ENCODE peak calls at places on chromosomes 3 and 15, in seven cellular contexts. D, I, E, X, K, Y and O are unnamed samples.

GRCh38 chr3:129614927-129615363 is 8.5 kb upstream of the PLXND1 start:
- DNase-seq in D (no peak), I (peak), E (no peak), X (no peak), K (no peak), Y (no peak), O (no peak)

GRCh38 chr15:47691896-47692295 is 25.4 kb upstream of the SEMA6D start:
- DNase-seq in D (no peak), I (no peak), E (no peak), X (no peak), K (no peak), Y (no peak), O (no peak)

GRCh38 chr15:85711590-85712192 is 83.0 kb downstream of the KLHL25 start:
- DNase-seq in D (no peak), I (no peak), E (no peak), X (no peak), K (no peak), Y (no peak), O (no peak)

GRCh38 chr3:169497567-169498257 is 165.8 kb downstream of the MECOM start:
- DNase-seq in D (no peak), I (no peak), E (no peak), X (no peak), K (no peak), Y (no peak), O (no peak)

GRCh38 chr3:139310474-139310933 is 33.3 kb upstream of the MRPS22 start:
- DNase-seq in D (no peak), I (no peak), E (no peak), X (no peak), K (no peak), Y (no peak), O (no peak)

GRCh38 chr3:194773216-194773615 is 87.5 kb downstream of the FAM43A start:
- DNase-seq in D (no peak), I (no peak), E (no peak), X (no peak), K (no peak), Y (no peak), O (no peak)

GRCh38 chr3:57079221-57079831 is 18.9 kb downstream of the SPATA12 start:
- DNase-seq in D (peak), I (peak), E (peak), X (no peak), K (no peak), Y (peak), O (peak)

GRCh38 chr3:153669527-153669926 is 451.7 kb upstream of the ARHGEF26 start:
- DNase-seq in D (no peak), I (no peak), E (no peak), X (no peak), K (no peak), Y (no peak), O (no peak)

GRCh38 chr15:69782809-69783208 is 314.9 kb downstream of the TLE3 start:
- DNase-seq in D (no peak), I (no peak), E (peak), X (no peak), K (no peak), Y (no peak), O (no peak)

GRCh38 chr3:37814547-37814946 is 47.1 kb upstream of the CTDSPL start:
- DNase-seq in D (no peak), I (no peak), E (no peak), X (no peak), K (no peak), Y (peak), O (no peak)

GRCh38 chr3:109334572-109334971 is 2.8 kb downstream of the DPPA4 start:
- DNase-seq in D (no peak), I (no peak), E (no peak), X (no peak), K (no peak), Y (no peak), O (no peak)

GRCh38 chr3:109328202-109328601 is 9.1 kb downstream of the DPPA4 start:
- DNase-seq in D (no peak), I (no peak), E (no peak), X (no peak), K (no peak), Y (no peak), O (no peak)

GRCh38 chr3:109336272-109336957 is 931 bp downstream of the DPPA4 start:
- DNase-seq in D (no peak), I (no peak), E (no peak), X (no peak), K (no peak), Y (no peak), O (no peak)

GRCh38 chr3:109330405-109330804 is 6.9 kb downstream of the DPPA4 start:
- DNase-seq in D (no peak), I (no peak), E (no peak), X (no peak), K (no peak), Y (no peak), O (no peak)

GRCh38 chr3:109331692-109332091 is 5.7 kb downstream of the DPPA4 start:
- DNase-seq in D (no peak), I (no peak), E (no peak), X (no peak), K (no peak), Y (no peak), O (no peak)
- TF ChIP-seq POLR2AphosphoS5 in D (no peak), I (no peak), E (no peak), X (no peak), K (no peak), Y (no peak), O (no peak)

GRCh38 chr3:72162649-72163184 is 377.8 kb upstream of the PROK2 start:
- DNase-seq in D (no peak), I (no peak), E (no peak), X (no peak), K (no peak), Y (no peak), O (no peak)

GRCh38 chr3:72160351-72160750 is 375.4 kb upstream of the PROK2 start:
- DNase-seq in D (no peak), I (no peak), E (no peak), X (no peak), K (no peak), Y (no peak), O (no peak)

GRCh38 chr3:72159487-72159886 is 374.5 kb upstream of the PROK2 start:
- DNase-seq in D (no peak), I (no peak), E (no peak), X (no peak), K (no peak), Y (no peak), O (no peak)

GRCh38 chr3:72163809-72164634 is 379.1 kb upstream of the PROK2 start:
- DNase-seq in D (peak), I (peak), E (no peak), X (peak), K (no peak), Y (no peak), O (peak)

DNA sequence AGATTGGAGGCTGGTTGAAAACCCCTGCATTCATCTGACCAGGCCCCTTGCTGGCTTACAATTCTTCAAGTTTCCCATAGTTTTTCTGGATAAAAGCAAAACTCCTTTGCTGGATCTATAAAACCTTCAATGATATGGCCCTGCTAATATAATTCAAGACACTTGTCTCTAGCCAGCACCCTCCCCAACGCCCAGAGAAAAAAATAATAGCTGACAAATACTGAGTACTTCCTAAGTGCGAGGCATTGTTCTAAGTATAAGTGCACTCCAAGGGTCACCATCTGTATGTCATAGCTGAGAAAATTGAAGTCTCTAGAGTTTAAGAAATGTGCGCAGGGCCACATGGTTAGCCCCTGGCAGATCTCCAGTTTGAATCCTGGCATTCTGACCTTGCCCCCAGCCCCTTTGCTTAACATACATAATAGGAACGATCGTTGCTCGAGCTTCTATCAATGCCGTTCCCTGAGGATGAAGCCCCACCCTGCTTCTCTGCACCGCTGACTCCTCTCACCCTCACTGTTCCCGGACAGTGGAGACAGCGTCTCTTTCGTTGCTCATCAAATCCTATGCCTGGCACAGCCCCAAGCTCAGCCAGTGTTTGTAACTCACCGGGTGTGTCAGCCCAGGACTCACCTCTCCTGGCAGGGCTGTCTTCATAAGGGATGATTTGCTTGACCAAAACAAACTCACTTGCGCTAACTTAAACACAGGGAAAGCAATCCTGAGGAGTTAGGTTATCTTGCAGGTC is 377.1 kb upstream of the PROK2 start:
- DNase-seq in D (no peak), I (no peak), E (no peak), X (no peak), K (no peak), Y (no peak), O (no peak)
- TF ChIP-seq TAF1 in D (no peak), I (no peak), E (no peak), X (no peak), K (no peak), Y (no peak), O (no peak)

GRCh38 chr3:50441818-50442217 is 61.6 kb downstream of the CACNA2D2 start:
- DNase-seq in D (no peak), I (no peak), E (no peak), X (no peak), K (no peak), Y (no peak), O (no peak)

GRCh38 chr3:50445919-50446318 is 57.5 kb downstream of the CACNA2D2 start:
- DNase-seq in D (no peak), I (no peak), E (peak), X (no peak), K (no peak), Y (no peak), O (no peak)

GRCh38 chr3:50444782-50445181 is 58.7 kb downstream of the CACNA2D2 start:
- DNase-seq in D (no peak), I (no peak), E (no peak), X (no peak), K (no peak), Y (no peak), O (no peak)

GRCh38 chr3:50444213-50444612 is 59.2 kb downstream of the CACNA2D2 start:
- DNase-seq in D (no peak), I (no peak), E (no peak), X (no peak), K (no peak), Y (no peak), O (no peak)

DNA sequence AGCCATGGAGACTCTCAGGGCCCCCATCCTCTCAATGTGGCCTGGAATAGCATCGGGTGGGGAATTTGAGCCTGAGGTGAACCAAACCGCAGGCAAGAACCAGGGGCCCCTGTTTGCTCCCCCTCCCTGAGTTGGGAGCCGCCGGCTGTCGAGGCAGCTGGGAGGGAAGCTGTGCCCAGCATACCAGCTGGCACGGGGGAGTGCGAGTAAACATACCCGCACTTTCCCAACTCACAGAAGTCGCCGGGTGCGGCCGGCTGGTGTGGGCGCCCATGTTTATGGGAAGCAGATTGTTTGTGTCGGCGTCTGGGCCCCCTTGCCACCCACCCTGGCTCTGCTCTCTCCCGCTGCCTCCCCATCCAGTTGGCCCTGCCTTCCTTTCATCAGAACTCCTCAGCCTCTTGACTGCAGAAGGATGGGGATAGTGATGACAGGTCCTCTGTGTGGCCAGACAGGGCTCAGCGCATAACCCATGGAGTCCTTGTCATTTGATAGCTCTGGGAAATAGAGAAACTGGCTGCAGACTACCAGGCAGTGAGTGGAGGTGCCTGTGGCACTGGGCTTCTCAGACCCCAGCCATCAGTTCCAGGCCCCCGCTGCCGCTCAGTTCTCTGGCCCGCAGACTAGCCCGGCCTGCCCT is 60.4 kb downstream of the CACNA2D2 start:
- DNase-seq in D (no peak), I (no peak), E (no peak), X (no peak), K (no peak), Y (no peak), O (no peak)
- TF ChIP-seq POLR2AphosphoS5 in D (no peak), I (no peak), E (no peak), X (no peak), K (no peak), Y (no peak), O (no peak)

GRCh38 chr3:81776643-81777042 is 15.2 kb upstream of the GBE1 start:
- DNase-seq in D (no peak), I (no peak), E (no peak), X (no peak), K (no peak), Y (no peak), O (no peak)
- TF ChIP-seq TAF1 in D (no peak), I (no peak), E (no peak), X (no peak), K (no peak), Y (no peak), O (no peak)

GRCh38 chr3:177299250-177299649 is 102.0 kb upstream of the TBL1XR1 start:
- DNase-seq in D (no peak), I (no peak), E (no peak), X (no peak), K (no peak), Y (no peak), O (no peak)

GRCh38 chr3:177290633-177291032 is 93.4 kb upstream of the TBL1XR1 start:
- DNase-seq in D (no peak), I (no peak), E (no peak), X (no peak), K (no peak), Y (no peak), O (no peak)

GRCh38 chr3:177300039-177300833 is 103.0 kb upstream of the TBL1XR1 start:
- DNase-seq in D (no peak), I (peak), E (peak), X (peak), K (no peak), Y (no peak), O (no peak)

GRCh38 chr3:177294221-177294620 is 96.9 kb upstream of the TBL1XR1 start:
- DNase-seq in D (no peak), I (no peak), E (no peak), X (no peak), K (no peak), Y (no peak), O (no peak)

GRCh38 chr3:177295116-177295515 is 97.8 kb upstream of the TBL1XR1 start:
- DNase-seq in D (no peak), I (no peak), E (no peak), X (no peak), K (no peak), Y (no peak), O (no peak)
- TF ChIP-seq POLR2AphosphoS5 in D (no peak), I (no peak), E (no peak), X (no peak), K (no peak), Y (no peak), O (no peak)

GRCh38 chr3:121758727-121759450 is 9.3 kb upstream of the GOLGB1 start:
- DNase-seq in D (no peak), I (no peak), E (no peak), X (no peak), K (no peak), Y (no peak), O (no peak)

GRCh38 chr3:121752772-121753171 is 3.2 kb upstream of the GOLGB1 start:
- DNase-seq in D (no peak), I (no peak), E (no peak), X (no peak), K (no peak), Y (no peak), O (no peak)

GRCh38 chr3:121757812-121758545 is 8.4 kb upstream of the GOLGB1 start:
- DNase-seq in D (no peak), I (no peak), E (no peak), X (no peak), K (no peak), Y (no peak), O (no peak)

GRCh38 chr3:121759541-121760202 is 10.1 kb upstream of the GOLGB1 start:
- DNase-seq in D (no peak), I (no peak), E (no peak), X (no peak), K (no peak), Y (no peak), O (no peak)

DNA sequence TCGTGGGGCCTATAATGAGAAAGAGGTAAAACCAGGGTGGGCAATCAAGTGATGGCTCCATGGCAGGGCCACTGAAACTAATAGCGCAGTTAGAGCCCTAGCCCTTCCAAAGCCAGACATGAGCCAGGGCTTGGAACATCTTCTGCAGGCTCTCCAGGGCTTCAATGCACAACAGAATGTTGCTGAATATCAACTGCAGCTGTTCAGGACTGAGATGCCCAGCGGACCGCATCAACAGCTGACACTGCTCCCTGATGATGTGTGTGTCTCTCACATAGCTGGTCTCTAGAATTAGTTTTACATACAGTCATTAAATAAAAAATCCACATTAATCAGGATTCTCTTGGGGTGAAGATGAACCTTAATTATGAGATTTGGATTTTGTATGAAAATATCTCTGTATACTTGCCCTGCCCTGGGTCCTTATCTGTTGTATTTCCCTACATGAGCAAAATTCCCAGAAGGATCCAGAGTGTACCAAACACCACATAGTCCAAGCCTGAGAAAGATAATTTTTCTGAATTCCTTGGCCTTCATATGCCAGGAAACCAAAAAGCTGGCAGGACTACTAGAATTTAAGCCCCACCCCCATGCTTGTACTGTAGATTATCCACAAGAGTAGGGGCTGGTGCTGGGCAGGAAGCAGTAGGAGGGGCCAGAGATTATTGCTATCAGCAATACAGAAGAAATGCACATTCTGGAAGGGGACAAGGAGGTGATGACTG is 7.7 kb upstream of the GOLGB1 start:
- DNase-seq in D (no peak), I (peak), E (no peak), X (no peak), K (no peak), Y (no peak), O (no peak)
- TF ChIP-seq TAF1 in D (no peak), I (no peak), E (no peak), X (no peak), K (no peak), Y (no peak), O (no peak)

GRCh38 chr3:65936908-65937638 is 101.6 kb downstream of the MAGI1 start:
- DNase-seq in D (no peak), I (no peak), E (no peak), X (no peak), K (no peak), Y (no peak), O (no peak)
- TF ChIP-seq POLR2AphosphoS5 in D (no peak), I (no peak), E (no peak), X (no peak), K (no peak), Y (no peak), O (no peak)

DNA sequence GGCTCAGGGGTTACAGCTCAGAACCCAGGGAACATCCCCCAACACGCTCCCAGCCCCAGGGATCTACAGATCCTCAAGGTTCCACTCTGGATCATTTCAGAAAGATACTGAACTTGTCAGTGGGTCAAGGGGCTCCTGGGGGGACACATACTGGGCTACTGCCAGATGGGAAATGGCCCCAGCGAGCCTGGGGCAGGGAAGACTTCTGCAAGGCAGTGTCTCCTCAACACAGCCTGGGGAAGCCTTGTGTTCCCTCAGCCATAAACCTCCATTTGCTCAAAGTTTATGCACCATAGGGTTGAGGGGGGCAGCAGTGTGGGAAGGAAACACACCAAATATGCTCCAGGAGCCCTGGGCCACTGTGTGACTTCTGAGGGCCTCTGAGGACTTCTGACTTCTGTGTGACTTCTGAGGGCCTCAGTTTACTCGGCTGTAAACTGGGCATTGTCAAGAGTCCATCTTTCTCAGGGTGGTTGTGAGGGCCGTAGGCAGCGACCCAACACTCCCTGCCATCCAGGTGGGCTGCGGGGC is 58.4 kb downstream of the IQSEC1 start:
- DNase-seq in D (no peak), I (no peak), E (no peak), X (no peak), K (no peak), Y (no peak), O (no peak)
- TF ChIP-seq TAF1 in D (no peak), I (no peak), E (no peak), X (peak), K (no peak), Y (no peak), O (no peak)

GRCh38 chr3:176032043-176032442 is 1165.2 kb downstream of the TBL1XR1 start:
- DNase-seq in D (no peak), I (no peak), E (no peak), X (no peak), K (no peak), Y (no peak), O (no peak)
- TF ChIP-seq POLR2AphosphoS5 in D (no peak), I (no peak), E (no peak), X (no peak), K (no peak), Y (no peak), O (no peak)